ENCODE peak calls at places on chromosomes 4 and X, in six cellular contexts. E is H7; L is stimulated activated CD8-positive, alpha-beta memory T cell treated with anti-CD3 and anti-CD28 coated beads, Interleukin-15, amount 100 ng/mL, for 4 hours; K is choroid plexus epithelial cell; R is EH; Q is heart right ventricle. N is an unnamed sample.

GRCh38 chrX:39262641-39263040 is 461.4 kb downstream of the MID1IP1 start:
- DNase-seq in E (no peak), L (no peak), K (no peak), R (no peak), Q (no peak), N (no peak)

GRCh38 chrX:13570245-13570573 is 808 bp downstream of the EGFL6 start:
- DNase-seq in E (no peak), L (no peak), K (no peak), R (no peak), Q (no peak), N (no peak)

GRCh38 chr4:151013944-151014343 is 1.1 kb downstream of the LRBA start:
- DNase-seq in E (no peak), L (no peak), K (no peak), R (no peak), Q (no peak), N (no peak)

GRCh38 chr4:47031011-47031678 is at the start of gene GABRB1:
- DNase-seq in E (peak), L (no peak), K (peak), R (peak), Q (peak), N (no peak)

GRCh38 chr4:114601304-114602052 is 2.9 kb downstream of the UGT8 start:
- DNase-seq in E (no peak), L (no peak), K (no peak), R (no peak), Q (no peak), N (no peak)

GRCh38 chr4:167084326-167084725 is 150.0 kb downstream of the SPOCK3 start:
- DNase-seq in E (no peak), L (no peak), K (no peak), R (no peak), Q (no peak), N (no peak)

GRCh38 chrX:103081051-103081450 is 11.9 kb downstream of the NXF3 start:
- DNase-seq in E (no peak), L (no peak), K (no peak), R (no peak), Q (no peak), N (no peak)

GRCh38 chrX:154441564-154441963 is 2.4 kb upstream of the FAM50A start:
- DNase-seq in E (no peak), L (no peak), K (no peak), R (no peak), Q (no peak), N (no peak)

GRCh38 chr4:155759372-155760252 is 791 bp downstream of the GUCY1B1 start:
- DNase-seq in E (peak), L (no peak), K (peak), R (peak), Q (peak), N (no peak)

GRCh38 chr4:7089211-7089964 is 21.5 kb upstream of the GRPEL1 start:
- DNase-seq in E (no peak), L (no peak), K (no peak), R (no peak), Q (no peak), N (no peak)

GRCh38 chrX:9222299-9222698 is 188.4 kb upstream of the FAM9B start:
- DNase-seq in E (no peak), L (no peak), K (no peak), R (no peak), Q (no peak), N (no peak)

GRCh38 chrX:13428055-13428786 is 108.4 kb upstream of the ATXN3L start:
- DNase-seq in E (peak), L (no peak), K (peak), R (peak), Q (no peak), N (no peak)

GRCh38 chrX:31580726-31581125 is 508.9 kb upstream of the FTHL17 start:
- DNase-seq in E (no peak), L (no peak), K (peak), R (peak), Q (no peak), N (no peak)

GRCh38 chr4:5204781-5205180 is 153.5 kb downstream of the STK32B start:
- DNase-seq in E (no peak), L (no peak), K (no peak), R (no peak), Q (no peak), N (no peak)

GRCh38 chr4:54063737-54064316 is 578 bp downstream of the CHIC2 start:
- DNase-seq in E (no peak), L (peak), K (no peak), R (peak), Q (no peak), N (peak)

GRCh38 chr4:76055005-76055404 is 19.1 kb upstream of the CXCL11 start:
- DNase-seq in E (no peak), L (no peak), K (no peak), R (no peak), Q (no peak), N (no peak)

GRCh38 chr4:158949094-158949493 is 153.8 kb upstream of the RAPGEF2 start:
- DNase-seq in E (no peak), L (no peak), K (peak), R (peak), Q (no peak), N (peak)

GRCh38 chr4:1370321-1371124 is 23.5 kb downstream of the UVSSA start:
- DNase-seq in E (no peak), L (no peak), K (no peak), R (no peak), Q (peak), N (no peak)

GRCh38 chr4:101958547-101958946 is 168.0 kb downstream of the BANK1 start:
- DNase-seq in E (no peak), L (no peak), K (no peak), R (no peak), Q (no peak), N (no peak)

GRCh38 chrX:140050906-140051305 is 85.6 kb upstream of the CXorf66 start:
- DNase-seq in E (no peak), L (no peak), K (peak), R (peak), Q (no peak), N (peak)

GRCh38 chr4:153401501-153401900 is 57.0 kb downstream of the MND1 start:
- DNase-seq in E (no peak), L (no peak), K (no peak), R (no peak), Q (no peak), N (no peak)

GRCh38 chr4:128812360-128812958 is 3.0 kb downstream of the JADE1 start:
- DNase-seq in E (no peak), L (no peak), K (peak), R (peak), Q (no peak), N (peak)

GRCh38 chr4:26201119-26201518 is 119.7 kb upstream of the RBPJ start:
- DNase-seq in E (no peak), L (no peak), K (no peak), R (peak), Q (no peak), N (no peak)

GRCh38 chrX:20461576-20461975 is 194.9 kb upstream of the RPS6KA3 start:
- DNase-seq in E (no peak), L (no peak), K (no peak), R (peak), Q (no peak), N (no peak)

GRCh38 chr4:183422962-183423653 is 21.3 kb upstream of the CDKN2AIP start:
- DNase-seq in E (no peak), L (no peak), K (peak), R (peak), Q (no peak), N (no peak)

GRCh38 chr4:69831646-69832325 is 28.2 kb downstream of the SULT1E1 start:
- DNase-seq in E (no peak), L (no peak), K (no peak), R (no peak), Q (peak), N (peak)

GRCh38 chr4:145427221-145427620 is 54.4 kb upstream of the SMAD1 start:
- DNase-seq in E (no peak), L (no peak), K (no peak), R (no peak), Q (no peak), N (no peak)

GRCh38 chrX:154413142-154413541 is 1.8 kb downstream of the TAFAZZIN start:
- DNase-seq in E (no peak), L (no peak), K (no peak), R (no peak), Q (no peak), N (no peak)

GRCh38 chr4:75345436-75345835 is 168.8 kb downstream of the RCHY1 start:
- DNase-seq in E (no peak), L (no peak), K (peak), R (peak), Q (no peak), N (no peak)

GRCh38 chrX:21838937-21839333 is 482 bp upstream of the MBTPS2 start:
- DNase-seq in E (no peak), L (no peak), K (peak), R (peak), Q (no peak), N (peak)

GRCh38 chr4:139317635-139318034 is 15.4 kb upstream of the NDUFC1 start:
- DNase-seq in E (no peak), L (no peak), K (no peak), R (no peak), Q (no peak), N (no peak)

GRCh38 chr4:79348405-79348804 is 22.5 kb upstream of the NAA11 start:
- DNase-seq in E (no peak), L (no peak), K (no peak), R (no peak), Q (no peak), N (no peak)

GRCh38 chr4:52560844-52561280 is 98.2 kb downstream of the USP46 start:
- DNase-seq in E (no peak), L (no peak), K (peak), R (peak), Q (no peak), N (no peak)

GRCh38 chr4:117898496-117898895 is 135.8 kb upstream of the NDST3 start:
- DNase-seq in E (no peak), L (no peak), K (no peak), R (peak), Q (no peak), N (no peak)

GRCh38 chrX:68833855-68834331 is 5.1 kb downstream of the EFNB1 start:
- DNase-seq in E (peak), L (no peak), K (no peak), R (no peak), Q (no peak), N (no peak)

GRCh38 chr4:71074452-71075299 is 81.2 kb downstream of the DCK start:
- DNase-seq in E (no peak), L (no peak), K (peak), R (peak), Q (no peak), N (no peak)

GRCh38 chrX:130836447-130836846 is 66.6 kb downstream of the ENOX2 start:
- DNase-seq in E (no peak), L (no peak), K (peak), R (no peak), Q (no peak), N (peak)

N was measured in OCI-M1.